ENCODE peak calls at places on chromosomes 3 and 15, in six cellular contexts. W is body of pancreas, Z is neuronal stem cell, S is neural progenitor cell, R is GM23248, P is HepG2. Y is an unnamed sample.

GRCh38 chr3:108722724-108723123 is 34.5 kb downstream of the RETNLB start:
- DNase-seq in Z (no peak), P (no peak), W (no peak), S (no peak), R (no peak), Y (no peak)

GRCh38 chr3:195813916-195814486 is 2.3 kb upstream of the MUC4 start:
- DNase-seq in S (no peak), R (no peak), W (no peak), Z (no peak), P (no peak), Y (no peak)

GRCh38 chr3:42697326-42698051 is 5.1 kb downstream of the HHATL start:
- DNase-seq in R (no peak), W (no peak), P (no peak), S (no peak), Z (no peak), Y (no peak)

GRCh38 chr3:87855626-87856025 is 203.2 kb downstream of the CGGBP1 start:
- DNase-seq in P (no peak), R (peak; percentile 91), S (no peak), W (no peak), Z (no peak), Y (no peak)

GRCh38 chr3:161275919-161276318 is 54.8 kb downstream of the NMD3 start:
- DNase-seq in W (no peak), R (no peak), P (no peak), S (no peak), Z (no peak), Y (no peak)

GRCh38 chr3:161559177-161559998 is 62.8 kb downstream of the OTOL1 start:
- DNase-seq in P (peak; percentile 27), W (peak; percentile 10), Z (peak; percentile 43), S (peak; percentile 70), R (peak; percentile 71), Y (no peak)

GRCh38 chr3:177729939-177730700 is 532.8 kb upstream of the TBL1XR1 start:
- DNase-seq in W (peak; percentile 28), R (no peak), P (no peak), Z (no peak), S (no peak), Y (no peak)

GRCh38 chr3:196557236-196557635 is 11.1 kb downstream of the WDR53 start:
- DNase-seq in W (no peak), R (no peak), S (no peak), P (no peak), Z (no peak), Y (no peak)

GRCh38 chr3:164779816-164780215 is 298.5 kb downstream of the SI start:
- DNase-seq in W (no peak), Z (no peak), S (no peak), R (no peak), P (no peak), Y (no peak)

GRCh38 chr3:160401301-160402095 is 2.0 kb downstream of the SMC4 start:
- DNase-seq in R (peak; percentile 74), W (peak; percentile 10), S (peak; percentile 32), P (peak; percentile 29), Z (no peak), Y (no peak)

GRCh38 chr15:89627256-89627970 is 27.9 kb downstream of the KIF7 start:
- DNase-seq in W (no peak), Z (no peak), R (no peak), S (no peak), P (no peak), Y (no peak)

GRCh38 chr3:126304704-126305103 is 52.5 kb downstream of the KLF15 start:
- DNase-seq in R (peak; percentile 52), Z (no peak), P (no peak), W (no peak), S (no peak), Y (no peak)

GRCh38 chr3:101962055-101962454 is 112.7 kb downstream of the NFKBIZ start:
- DNase-seq in S (no peak), P (no peak), W (no peak), R (no peak), Z (no peak), Y (no peak)

GRCh38 chr3:178036745-178037144 is 499.5 kb upstream of the KCNMB2 start:
- DNase-seq in R (peak; percentile 39), W (no peak), Z (no peak), P (no peak), S (no peak), Y (no peak)

GRCh38 chr3:58563386-58564035 is 13.7 kb downstream of the FAM107A start:
- DNase-seq in Z (no peak), R (peak; percentile 47), S (no peak), P (peak; percentile 53), W (no peak), Y (no peak)

GRCh38 chr3:31957106-31957505 is 24.0 kb downstream of the OSBPL10 start:
- DNase-seq in W (no peak), Z (no peak), S (no peak), P (no peak), R (no peak), Y (no peak)

GRCh38 chr3:12796171-12797123 is at the start of gene CAND2:
- DNase-seq in W (peak; percentile 54), S (peak; percentile 75), R (peak; percentile 70), Z (peak; percentile 38), P (no peak), Y (peak; percentile 49)

GRCh38 chr15:96273317-96274086 is 57.0 kb upstream of the NR2F2 start:
- DNase-seq in S (no peak), Z (no peak), W (peak; percentile 11), P (no peak), R (peak; percentile 99), Y (no peak)

GRCh38 chr15:28167042-28167441 is 67.9 kb upstream of the OCA2 start:
- DNase-seq in Z (no peak), P (no peak), W (no peak), S (no peak), R (no peak), Y (no peak)

GRCh38 chr3:179668429-179668828 is 15.6 kb downstream of the USP13 start:
- DNase-seq in Z (no peak), S (no peak), R (no peak), W (no peak), P (no peak), Y (no peak)

GRCh38 chr3:23810342-23811116 is 4.8 kb downstream of the UBE2E1 start:
- DNase-seq in S (peak; percentile 83), W (peak; percentile 43), Z (peak; percentile 49), R (peak; percentile 79), P (peak; percentile 41), Y (peak; percentile 57)

GRCh38 chr3:55910543-55910942 is 423.4 kb upstream of the WNT5A start:
- DNase-seq in W (no peak), S (no peak), R (peak; percentile 24), P (no peak), Z (no peak), Y (no peak)

GRCh38 chr15:90864507-90864906 is 3.9 kb upstream of the FURIN start:
- DNase-seq in W (no peak), P (no peak), Z (no peak), S (no peak), R (no peak), Y (no peak)

GRCh38 chr3:148513066-148513671 is 184.5 kb upstream of the AGTR1 start:
- DNase-seq in Z (no peak), P (no peak), S (no peak), W (no peak), R (peak; percentile 53), Y (no peak)

DNA sequence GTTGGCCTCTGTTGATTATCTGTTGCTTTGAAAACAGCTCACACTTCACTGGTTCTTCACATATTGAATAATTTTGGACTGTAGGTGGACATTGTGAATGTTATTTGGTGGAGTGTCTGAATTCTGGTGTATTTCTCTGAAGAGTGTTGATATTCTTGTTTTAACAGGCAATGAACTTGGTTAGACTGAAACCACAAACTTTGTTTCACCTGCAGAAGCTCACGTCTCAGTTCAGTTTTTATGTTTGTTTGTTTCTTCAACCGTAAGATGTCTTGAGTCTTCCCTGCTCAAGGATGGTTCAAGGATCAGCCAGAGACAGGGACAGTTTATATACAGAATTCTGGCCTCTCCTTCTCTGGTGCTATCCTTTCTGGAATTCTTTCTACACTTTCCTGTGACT is 43.6 kb downstream of the C3orf20 start:
- DNase-seq in S (no peak), W (no peak), Z (no peak), P (no peak), R (no peak), Y (no peak)
- H3K27ac ChIP-seq in S (no peak overlapping the region), W (no peak overlapping the region), Z (no peak overlapping the region), P (no peak overlapping the region), R (no peak overlapping the region), Y (no peak overlapping the region)

DNA sequence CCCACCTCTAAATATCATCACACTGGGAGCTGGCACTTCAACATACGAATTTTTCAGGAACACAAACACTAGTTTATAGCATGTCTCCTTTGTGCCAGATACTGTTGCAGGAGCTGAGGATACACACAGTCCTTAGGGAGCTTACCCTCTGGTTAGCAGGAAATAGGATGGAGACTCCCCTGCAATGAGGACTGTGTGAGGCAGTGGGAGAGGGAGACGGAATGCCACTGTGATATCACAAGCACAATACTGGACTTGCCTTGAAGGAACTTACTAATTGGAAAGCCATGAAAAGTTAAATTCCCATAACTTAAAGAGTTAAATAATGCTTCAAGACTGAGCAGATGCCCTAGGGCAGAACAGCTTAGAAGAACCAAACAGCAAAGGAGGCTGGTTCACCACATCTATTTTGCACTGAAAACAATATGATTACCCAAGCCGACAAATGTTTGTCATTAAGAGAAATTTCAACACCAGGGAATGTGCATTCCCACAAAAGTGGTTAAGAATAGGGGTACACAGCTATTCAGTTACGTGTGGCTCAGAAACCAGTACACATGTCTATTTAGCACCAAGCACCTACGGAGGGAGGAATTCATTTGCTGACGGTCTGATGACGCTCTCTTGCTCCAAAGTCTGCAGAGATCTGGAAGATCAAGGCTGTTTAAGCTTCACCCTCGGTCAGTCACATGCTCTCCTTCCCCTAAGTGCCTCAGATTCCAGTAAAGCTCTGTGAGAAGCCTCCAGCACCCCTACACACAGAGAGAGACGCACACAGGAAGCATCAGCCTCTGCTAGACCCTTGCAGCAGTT is 5.2 kb downstream of the TBC1D2B start:
- DNase-seq in S (no peak), Z (no peak), R (peak; percentile 81), P (peak; percentile 56), W (peak; percentile 52), Y (peak; percentile 65)
- H3K4me1 ChIP-seq in S (peaks cover 33% of the 10 kb centered on the region), Z (peaks cover 16% of the 10 kb centered on the region), R (peaks cover 80% of the 10 kb centered on the region), P (peaks cover 94% of the 10 kb centered on the region), W (peaks cover 78% of the 10 kb centered on the region), Y (peaks cover 75% of the 10 kb centered on the region)

GRCh38 chr3:15681668-15682067 is 80.1 kb downstream of the BTD start:
- DNase-seq in P (no peak), R (peak; percentile 25), Z (no peak), W (no peak), S (no peak), Y (no peak)
- H3K27me3 ChIP-seq in P (no peaks in the 10 kb centered on the region), R (no peaks in the 10 kb centered on the region), Z (no peaks in the 10 kb centered on the region), W (no peaks in the 10 kb centered on the region), S (no peaks in the 10 kb centered on the region), Y (no peaks in the 10 kb centered on the region)

DNA sequence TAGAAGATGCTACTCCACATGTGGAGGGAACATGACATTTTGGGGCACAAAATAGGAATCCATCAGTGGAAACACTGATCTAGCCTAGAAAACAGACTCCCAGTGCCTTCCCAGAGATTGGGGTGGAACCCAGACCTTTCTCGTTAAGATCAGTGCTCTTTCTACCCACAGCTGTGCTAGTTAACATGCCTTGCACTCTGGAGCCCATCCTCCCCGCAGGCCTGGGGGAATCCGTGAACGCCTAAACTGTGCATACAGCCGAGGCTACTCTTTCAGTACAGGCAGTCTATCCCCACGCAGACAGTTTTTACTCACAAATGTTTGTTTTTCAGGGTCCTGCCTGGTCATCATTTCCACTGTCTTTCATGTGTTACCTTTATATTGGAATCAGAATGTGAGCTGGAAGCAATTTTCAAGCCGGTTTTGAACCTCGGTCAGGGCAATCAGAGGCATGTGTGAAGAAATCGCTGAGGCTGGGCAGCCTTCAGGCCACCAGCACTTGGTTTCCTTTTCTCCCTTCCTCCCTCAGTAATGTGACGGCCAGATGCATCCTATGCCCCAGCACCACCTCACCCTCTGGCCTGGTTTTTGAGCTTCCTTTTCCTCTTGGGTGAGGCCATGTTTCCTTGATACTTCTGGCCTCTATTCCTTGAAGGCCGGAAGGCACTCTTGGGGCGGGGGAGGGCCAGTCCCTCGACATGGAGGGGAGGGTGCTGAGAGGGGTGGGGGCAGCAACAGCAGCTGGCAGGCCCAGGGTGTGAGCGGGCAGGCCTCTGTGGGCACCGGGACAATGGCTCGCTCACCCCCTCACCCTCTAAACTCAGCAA is 123.6 kb upstream of the GALNT15 start:
- DNase-seq in W (no peak), P (no peak), R (peak; percentile 21), Z (no peak), S (no peak), Y (no peak)
- H3K27ac ChIP-seq in W (peak overlapping the region; percentile 41), P (no peak overlapping the region), R (no peak overlapping the region), Z (no peak overlapping the region), S (no peak overlapping the region), Y (no peak overlapping the region)